ENCODE peak calls at places on chromosomes 4 and X, in eight cellular contexts. W is osteocyte; J is nucleus accumbens; T is ecto neural progenitor cell; D is stimulated activated CD4-positive, alpha-beta T cell treated with anti-CD3 and anti-CD28 coated beads, Interleukin-2, amount 100 ng/mL, for 24 hours; Z is AG08395; N is amniotic stem cell; Y is right lobe of liver. S is an unnamed sample.

GRCh38 chr4:183905081-183905592 is at the start of gene STOX2:
- DNase-seq in D (peak; percentile 50), T (peak; percentile 91), Z (peak; percentile 24), N (no peak), Y (peak; percentile 94), J (peak; percentile 87), W (no peak), S (no peak)

GRCh38 chrX:123338240-123338639 is 154.2 kb downstream of the GRIA3 start:
- DNase-seq in Y (no peak), Z (no peak), N (no peak), T (no peak), W (no peak), J (no peak), D (no peak), S (no peak)

GRCh38 chrX:39574178-39574577 is 523.6 kb downstream of the BCOR start:
- DNase-seq in Z (no peak), T (no peak), Y (no peak), J (no peak), W (no peak), D (no peak), N (no peak), S (no peak)

GRCh38 chr4:20616848-20617247 is 83.4 kb upstream of the PACRGL start:
- DNase-seq in T (no peak), Z (no peak), W (no peak), D (no peak), Y (no peak), N (no peak), J (no peak), S (no peak)

GRCh38 chr4:152024881-152025280 is 264.1 kb upstream of the GATB start:
- DNase-seq in T (no peak), D (no peak), Z (no peak), N (no peak), W (no peak), J (no peak), Y (no peak), S (no peak)

GRCh38 chr4:53479731-53480525 is 102.5 kb downstream of the FIP1L1 start:
- DNase-seq in T (no peak), D (no peak), W (no peak), Z (peak; percentile 55), J (no peak), Y (no peak), N (peak; percentile 20), S (no peak)

GRCh38 chrX:55187281-55187680 is 32.9 kb upstream of the PAGE5 start:
- DNase-seq in Y (no peak), N (no peak), W (no peak), Z (no peak), T (no peak), J (no peak), D (no peak), S (no peak)

GRCh38 chr4:181138116-181138515 is 1105.1 kb upstream of the TENM3 start:
- DNase-seq in Y (no peak), W (no peak), J (no peak), T (no peak), N (no peak), Z (no peak), D (no peak), S (no peak)

GRCh38 chrX:14497184-14497666 is 32.1 kb upstream of the GLRA2 start:
- DNase-seq in Y (no peak), D (peak; percentile 1), Z (peak; percentile 4), T (no peak), J (no peak), W (no peak), N (no peak), S (peak; percentile 10)

GRCh38 chrX:71618303-71618721 is at the start of gene CXCR3:
- DNase-seq in D (peak; percentile 71), T (no peak), Z (no peak), J (no peak), W (no peak), Y (peak; percentile 51), N (no peak), S (peak; percentile 80)

GRCh38 chr4:106022454-106022853 is 127.2 kb downstream of the NPNT start:
- DNase-seq in J (no peak), W (no peak), Z (no peak), D (no peak), Y (no peak), N (no peak), T (no peak), S (no peak)

GRCh38 chr4:56301181-56302076 is 85.9 kb downstream of the AASDH start:
- DNase-seq in J (peak; percentile 77), N (peak; percentile 74), D (peak; percentile 68), Y (peak; percentile 73), T (peak; percentile 78), Z (peak; percentile 86), W (peak; percentile 92), S (peak; percentile 58)

GRCh38 chrX:9163153-9163790 is 129.3 kb upstream of the FAM9B start:
- DNase-seq in J (no peak), W (no peak), N (no peak), Y (peak; percentile 68), D (no peak), Z (no peak), T (no peak), S (no peak)

GRCh38 chrX:30904186-30904585 is 15.1 kb upstream of the TAB3 start:
- DNase-seq in J (no peak), Z (no peak), D (no peak), Y (no peak), W (no peak), T (no peak), N (no peak), S (no peak)

GRCh38 chr4:84786478-84786877 is 180.0 kb downstream of the WDFY3 start:
- DNase-seq in Z (no peak), N (no peak), Y (no peak), W (no peak), J (no peak), T (no peak), D (no peak), S (no peak)

GRCh38 chr4:25377572-25377882 is 464 bp downstream of the ANAPC4 start:
- DNase-seq in D (no peak), Z (no peak), Y (no peak), W (no peak), N (no peak), J (no peak), T (no peak), S (no peak)

GRCh38 chr4:26687728-26688127 is 103.8 kb downstream of the TBC1D19 start:
- DNase-seq in Z (peak; percentile 70), J (no peak), Y (no peak), D (no peak), T (no peak), N (peak; percentile 14), W (no peak), S (no peak)

GRCh38 chr4:112704991-112705845 is 68.3 kb downstream of the LARP7 start:
- DNase-seq in D (peak; percentile 16), Y (no peak), N (peak; percentile 29), T (peak; percentile 67), W (no peak), J (peak; percentile 2), Z (peak; percentile 62), S (no peak)

GRCh38 chr4:52907510-52907909 is 45.4 kb downstream of the RASL11B start:
- DNase-seq in W (no peak), J (no peak), D (no peak), T (no peak), Z (no peak), Y (no peak), N (no peak), S (no peak)

GRCh38 chrX:117633277-117633676 is 483.3 kb downstream of the KLHL13 start:
- DNase-seq in Z (no peak), J (no peak), N (no peak), W (no peak), T (no peak), Y (no peak), D (no peak), S (no peak)

GRCh38 chr4:22482250-22483127 is 33.4 kb downstream of the ADGRA3 start:
- DNase-seq in Y (no peak), N (no peak), Z (no peak), J (no peak), D (no peak), T (no peak), W (no peak), S (no peak)

GRCh38 chr4:169810325-169811323 is 52.9 kb upstream of the HPF1 start:
- DNase-seq in T (no peak), Y (no peak), Z (peak; percentile 83), D (no peak), W (no peak), N (peak; percentile 77), J (no peak), S (no peak)

GRCh38 chr4:83644677-83645639 is 109.0 kb downstream of the GPAT3 start:
- DNase-seq in Z (peak; percentile 63), N (no peak), T (no peak), J (no peak), W (no peak), D (no peak), Y (no peak), S (peak; percentile 31)

GRCh38 chrX:15430584-15430983 is 46.4 kb upstream of the VEGFD start:
- DNase-seq in J (no peak), D (no peak), Y (no peak), Z (peak; percentile 21), T (no peak), W (no peak), N (no peak), S (no peak)

GRCh38 chrX:71911023-71911730 is 532 bp downstream of the NHSL2 start:
- DNase-seq in N (no peak), Y (no peak), J (no peak), D (peak; percentile 41), T (peak; percentile 70), Z (no peak), W (no peak), S (no peak)

GRCh38 chrX:133984857-133985163 is 584 bp downstream of the GPC3 start:
- DNase-seq in J (no peak), Y (no peak), N (no peak), Z (no peak), D (no peak), T (no peak), W (no peak), S (no peak)

GRCh38 chrX:45851434-45851991 is 650.8 kb upstream of the DIPK2B start:
- DNase-seq in Z (no peak), W (no peak), N (no peak), T (peak; percentile 74), Y (no peak), D (peak; percentile 70), J (no peak), S (peak; percentile 69)

GRCh38 chrX:102345916-102346315 is 93.9 kb downstream of the NXF2B start:
- DNase-seq in N (no peak), Z (peak; percentile 41), J (no peak), T (peak; percentile 60), W (peak; percentile 85), D (peak; percentile 71), Y (peak; percentile 45), S (peak; percentile 10)

GRCh38 chr4:76240236-76240635 is 11.3 kb upstream of the FAM47E start:
- DNase-seq in N (no peak), D (no peak), Z (no peak), Y (no peak), J (no peak), W (no peak), T (no peak), S (no peak)

GRCh38 chr4:113781439-113782040 is 20.0 kb upstream of the CAMK2D start:
- DNase-seq in Y (no peak), T (no peak), Z (peak; percentile 14), J (no peak), W (no peak), D (no peak), N (peak; percentile 50), S (no peak)

GRCh38 chr4:133524369-133524768 is 375.3 kb downstream of the PCDH10 start:
- DNase-seq in D (no peak), Z (no peak), N (no peak), J (no peak), W (no peak), Y (no peak), T (no peak), S (no peak)

GRCh38 chr4:48139688-48140087 is 5.6 kb upstream of the TXK start:
- DNase-seq in Z (peak; percentile 31), N (peak; percentile 7), D (no peak), Y (peak; percentile 50), W (no peak), J (no peak), T (no peak), S (no peak)

GRCh38 chr4:26127851-26128337 is 192.9 kb upstream of the RBPJ start:
- DNase-seq in Y (peak; percentile 57), D (no peak), Z (no peak), W (no peak), J (no peak), N (no peak), T (no peak), S (no peak)

GRCh38 chr4:72558655-72559054 is 10.4 kb downstream of the ADAMTS3 start:
- DNase-seq in Z (no peak), Y (no peak), D (no peak), N (no peak), T (no peak), W (no peak), J (no peak), S (no peak)

S was measured in T-helper 2 cell treated with Interferon-gamma antibody and Interleukin-4, amounts not matched to agents 5 μg/mL and 100 μg/mL, for 36 hours.